ENCODE peak calls at places on chromosome 20, in nine cellular contexts. T is LNCaP clone FGC; W is neural crest cell; Q is tibial nerve; S is cardiac muscle cell; M is spleen; N is activated CD8-positive, alpha-beta T cell treated with anti-CD3 and anti-CD28 coated beads for 36 hours; I is GM12865; P is WTC11. O is an unnamed sample.

GRCh38 chr20:58515240-58516212 is at the start of gene APCDD1L:
- DNase-seq in T (no peak), W (no peak), Q (no peak), S (peak), M (no peak), N (no peak), I (no peak), P (no peak), O (peak)

GRCh38 chr20:58745391-58745790 is 52.8 kb downstream of the NPEPL1 start:
- DNase-seq in T (no peak), W (no peak), Q (no peak), S (no peak), M (peak), N (no peak), I (no peak), P (no peak), O (no peak)

GRCh38 chr20:35968930-35969329 is 540 bp downstream of the CNBD2 start:
- DNase-seq in T (no peak), W (no peak), Q (no peak), S (no peak), M (no peak), N (no peak), I (no peak), P (no peak), O (no peak)

GRCh38 chr20:23627501-23627900 is 10.3 kb downstream of the CST3 start:
- DNase-seq in T (no peak), W (no peak), Q (no peak), S (peak), M (no peak), N (no peak), I (no peak), P (no peak), O (no peak)

GRCh38 chr20:9576695-9577094 is 62.3 kb downstream of the LAMP5 start:
- DNase-seq in T (no peak), W (no peak), Q (no peak), S (no peak), M (no peak), N (no peak), I (no peak), P (no peak), O (no peak)

GRCh38 chr20:25863536-25864325 is 167.1 kb upstream of the ZNF337 start:
- DNase-seq in T (no peak), W (no peak), Q (no peak), S (peak), M (no peak), N (no peak), I (no peak), P (no peak), O (no peak)

GRCh38 chr20:37622728-37623127 is 71.1 kb upstream of the CTNNBL1 start:
- DNase-seq in T (no peak), W (no peak), Q (no peak), S (no peak), M (no peak), N (no peak), I (no peak), P (no peak), O (no peak)

GRCh38 chr20:37398750-37399621 is 53.0 kb downstream of the SRC start:
- DNase-seq in T (no peak), W (no peak), Q (no peak), S (no peak), M (no peak), N (no peak), I (no peak), P (no peak), O (no peak)

GRCh38 chr20:19888269-19888669 is 128.9 kb upstream of the NAA20 start:
- DNase-seq in T (no peak), W (no peak), Q (no peak), S (no peak), M (no peak), N (no peak), I (no peak), P (no peak), O (no peak)

GRCh38 chr20:34579191-34579661 is 20.7 kb downstream of the MAP1LC3A start:
- DNase-seq in T (peak), W (no peak), Q (peak), S (peak), M (no peak), N (no peak), I (no peak), P (no peak), O (peak)

GRCh38 chr20:21101453-21102251 is 4.5 kb downstream of the LINC00237 start:
- DNase-seq in T (no peak), W (peak), Q (no peak), S (peak), M (peak), N (peak), I (peak), P (peak), O (no peak)

GRCh38 chr20:37378785-37379598 is 33.1 kb downstream of the SRC start:
- DNase-seq in T (no peak), W (no peak), Q (no peak), S (peak), M (peak), N (no peak), I (no peak), P (no peak), O (no peak)

GRCh38 chr20:36720510-36720909 is 25.4 kb downstream of the NDRG3 start:
- DNase-seq in T (no peak), W (no peak), Q (no peak), S (peak), M (no peak), N (peak), I (no peak), P (no peak), O (no peak)

GRCh38 chr20:63416631-63417030 is 55.5 kb upstream of the CHRNA4 start:
- DNase-seq in T (no peak), W (no peak), Q (no peak), S (no peak), M (no peak), N (no peak), I (no peak), P (no peak), O (no peak)

GRCh38 chr20:33656010-33656782 is 5.9 kb upstream of the C20orf144 start:
- DNase-seq in T (no peak), W (no peak), Q (no peak), S (no peak), M (peak), N (no peak), I (no peak), P (no peak), O (no peak)

GRCh38 chr20:32513031-32513866 is 71.9 kb downstream of the NOL4L start:
- DNase-seq in T (no peak), W (no peak), Q (no peak), S (no peak), M (no peak), N (no peak), I (no peak), P (no peak), O (no peak)

GRCh38 chr20:33731693-33732165 is at the start of gene ZNF341:
- DNase-seq in T (peak), W (peak), Q (peak), S (peak), M (peak), N (peak), I (peak), P (peak), O (peak)

GRCh38 chr20:50713677-50714101 is 17.7 kb upstream of the PARD6B start:
- DNase-seq in T (no peak), W (no peak), Q (peak), S (peak), M (no peak), N (no peak), I (no peak), P (peak), O (peak)
- TF ChIP-seq CTCF in T (no peak), W (no peak), Q (peak), S (peak), M (peak), N (no peak), I (no peak), P (no peak), O (peak)

GRCh38 chr20:49024220-49024619 is 21.9 kb upstream of the CSE1L start:
- DNase-seq in T (no peak), W (no peak), Q (no peak), S (no peak), M (no peak), N (no peak), I (no peak), P (no peak), O (no peak)

GRCh38 chr20:49032455-49032854 is 13.7 kb upstream of the CSE1L start:
- DNase-seq in T (no peak), W (no peak), Q (no peak), S (no peak), M (no peak), N (no peak), I (no peak), P (no peak), O (no peak)

GRCh38 chr20:49030954-49031619 is 15.0 kb upstream of the CSE1L start:
- DNase-seq in T (no peak), W (no peak), Q (no peak), S (no peak), M (no peak), N (no peak), I (no peak), P (no peak), O (no peak)

GRCh38 chr20:49029203-49029602 is 16.9 kb upstream of the CSE1L start:
- DNase-seq in T (no peak), W (no peak), Q (no peak), S (peak), M (no peak), N (no peak), I (no peak), P (no peak), O (no peak)

GRCh38 chr20:49028684-49029083 is 17.4 kb upstream of the CSE1L start:
- DNase-seq in T (no peak), W (no peak), Q (no peak), S (peak), M (no peak), N (no peak), I (no peak), P (no peak), O (peak)
- TF ChIP-seq CTCF in T (peak), W (peak), Q (no peak), S (peak), M (no peak), N (peak), I (peak), P (no peak), O (peak)

DNA sequence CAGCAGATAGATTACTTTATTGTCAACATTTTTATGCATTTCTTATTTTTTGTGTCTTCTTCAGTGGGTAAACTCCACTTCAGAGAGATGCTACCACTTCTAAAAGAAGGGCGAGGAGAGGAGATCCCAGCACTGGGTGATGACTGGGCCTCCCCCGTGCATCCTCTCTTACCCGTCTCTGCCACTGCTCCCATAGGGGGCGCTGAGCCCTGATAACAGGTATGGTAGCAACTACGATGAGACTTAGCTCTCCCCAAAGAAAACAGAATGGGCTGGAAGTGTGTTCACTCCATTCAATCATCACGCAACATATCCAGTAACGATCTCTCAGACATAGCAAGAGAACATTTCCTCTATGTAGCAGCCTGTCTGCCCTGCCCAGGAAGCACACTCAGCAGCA is 533.3 kb upstream of the CDH4 start:
- DNase-seq in T (no peak), W (no peak), Q (no peak), S (no peak), M (no peak), N (peak), I (no peak), P (peak), O (no peak)
- TF ChIP-seq CTCF in T (peak), W (no peak), Q (no peak), S (no peak), M (peak), N (peak), I (no peak), P (no peak), O (peak)

DNA sequence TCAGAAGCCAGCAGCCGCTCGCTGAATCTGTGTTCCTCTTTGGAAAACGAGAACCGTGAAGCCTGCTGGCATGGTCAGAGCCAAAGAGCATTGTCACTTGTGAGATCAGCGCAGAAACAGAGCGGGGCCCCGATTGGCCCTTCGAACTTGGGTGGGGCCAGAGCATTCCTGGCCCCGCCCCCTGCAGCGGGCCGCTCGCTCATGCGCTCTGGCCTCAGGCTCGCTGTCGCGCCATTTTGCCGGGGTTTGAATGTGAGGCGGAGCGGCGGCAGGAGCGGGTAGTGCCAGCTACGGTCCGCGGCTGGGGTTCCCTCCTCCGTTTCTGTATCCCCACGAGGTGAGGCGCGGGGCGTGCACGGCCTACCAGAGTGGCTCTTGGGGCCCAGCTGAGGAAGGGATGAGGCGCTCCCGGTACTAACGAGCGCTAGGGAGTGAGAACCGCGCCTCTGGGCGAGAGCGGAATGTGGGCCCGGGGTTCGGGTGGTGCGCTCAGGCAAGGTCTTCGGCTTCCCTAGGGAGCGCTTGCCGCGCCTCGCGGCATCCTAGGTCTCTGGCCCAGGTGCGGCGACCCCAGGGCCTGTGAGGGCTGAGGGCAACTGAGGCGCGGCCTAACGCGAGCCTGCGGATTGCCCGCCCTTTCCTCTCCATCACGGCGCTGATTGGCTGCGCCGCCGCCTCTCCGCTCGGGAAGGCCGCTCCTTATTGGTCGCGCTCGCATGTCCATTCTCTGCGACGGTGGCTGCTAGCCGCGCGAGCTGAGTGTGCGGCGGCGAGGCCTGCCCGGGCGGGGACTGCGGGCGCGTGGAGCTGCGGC is at the start of gene CSE1L:
- DNase-seq in T (peak), W (peak), Q (peak), S (peak), M (peak), N (peak), I (peak), P (peak), O (peak)
- TF ChIP-seq CTCF in T (no peak), W (peak), Q (peak), S (no peak), M (peak), N (no peak), I (no peak), P (no peak), O (no peak)

GRCh38 chr20:1945134-1945618 is 48.7 kb downstream of the PDYN start:
- DNase-seq in T (no peak), W (no peak), Q (peak), S (peak), M (peak), N (no peak), I (no peak), P (no peak), O (no peak)

GRCh38 chr20:1942486-1943266 is 47.5 kb downstream of the SIRPA start:
- DNase-seq in T (no peak), W (no peak), Q (no peak), S (no peak), M (no peak), N (no peak), I (no peak), P (no peak), O (no peak)

GRCh38 chr20:1945660-1946059 is 48.2 kb downstream of the PDYN start:
- DNase-seq in T (no peak), W (no peak), Q (no peak), S (no peak), M (no peak), N (no peak), I (no peak), P (no peak), O (no peak)

GRCh38 chr20:1943267-1944002 is 48.2 kb downstream of the SIRPA start:
- DNase-seq in T (no peak), W (no peak), Q (peak), S (no peak), M (peak), N (no peak), I (no peak), P (no peak), O (no peak)

DNA sequence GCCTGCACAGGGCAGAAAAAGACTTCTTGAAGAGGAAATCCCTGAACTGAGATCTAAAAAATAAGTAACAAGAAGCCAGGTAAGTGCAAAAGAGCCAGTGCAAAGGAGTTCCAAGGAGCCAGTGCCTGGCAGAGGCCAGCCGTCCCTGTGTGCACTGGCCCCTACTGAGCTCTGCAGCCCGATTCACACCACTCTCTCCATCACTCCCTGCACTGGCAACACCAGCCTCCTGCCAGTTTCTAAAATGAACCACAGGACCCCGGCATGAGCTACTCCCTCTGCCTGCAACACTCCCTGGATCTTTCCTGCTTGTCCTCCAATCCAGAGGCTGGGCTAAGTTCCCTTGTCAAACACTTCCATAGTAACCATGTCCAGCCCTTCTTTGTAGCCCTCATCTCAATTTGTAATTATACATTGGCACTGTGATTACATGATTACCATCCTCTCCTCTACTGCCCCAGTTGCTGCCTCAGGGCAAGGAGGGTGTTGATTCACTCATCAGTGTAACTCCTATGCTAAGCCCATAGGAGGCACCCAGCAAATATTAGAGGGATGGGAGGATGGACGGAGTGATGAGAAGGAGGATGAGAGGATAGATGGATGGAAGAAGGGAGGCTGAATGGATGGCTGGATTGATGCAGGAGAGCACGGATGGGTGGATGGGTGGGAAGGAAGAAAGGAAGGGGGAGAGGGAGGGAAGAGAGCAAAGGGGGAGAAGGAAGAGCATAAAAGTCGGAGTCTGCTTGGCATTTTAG is 49.3 kb downstream of the SIRPA start:
- DNase-seq in T (no peak), W (no peak), Q (no peak), S (no peak), M (peak), N (no peak), I (no peak), P (no peak), O (no peak)
- TF ChIP-seq CTCF in T (no peak), W (no peak), Q (no peak), S (peak), M (no peak), N (no peak), I (no peak), P (no peak), O (no peak)

DNA sequence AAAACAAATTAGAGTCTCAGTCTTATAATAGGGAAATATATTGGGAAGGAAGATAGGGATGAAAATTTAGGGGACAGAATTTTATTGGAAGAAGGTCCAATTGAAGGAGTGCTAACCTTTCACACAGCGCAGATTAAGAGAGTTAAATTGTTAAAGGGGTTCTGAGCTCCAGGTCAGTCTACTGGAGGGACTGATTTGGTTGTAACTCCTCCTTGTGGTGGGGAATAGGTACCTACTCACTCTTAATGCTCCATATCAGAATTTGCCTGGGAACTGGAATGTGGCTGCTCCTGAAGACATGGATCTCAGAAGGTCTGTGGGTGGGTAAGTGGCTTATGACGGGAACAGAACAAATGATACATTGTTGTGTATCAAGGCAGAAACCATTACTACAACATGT is 143.5 kb downstream of the FLRT3 start:
- DNase-seq in T (no peak), W (no peak), Q (no peak), S (no peak), M (no peak), N (no peak), I (no peak), P (no peak), O (no peak)
- TF ChIP-seq CTCF in T (no peak), W (peak), Q (no peak), S (no peak), M (no peak), N (no peak), I (no peak), P (peak), O (peak)